ENCODE peak calls at places on chromosomes 2 and 18, in seven cellular contexts. One of them, this sample, is unnamed.

GRCh38 chr2:17035010-17035409 is 369.4 kb upstream of the CYRIA start:
- DNase-seq in H54: no peak
- DNase-seq in stomach: no peak
- DNase-seq in HepG2: no peak
- DNase-seq in spleen: no peak
- DNase-seq in tibial nerve: no peak
- DNase-seq in adrenal gland: no peak
- DNase-seq in this sample: no peak

GRCh38 chr2:195316485-195316884 is 340.5 kb upstream of the SLC39A10 start:
- DNase-seq in H54: no peak
- DNase-seq in stomach: no peak
- DNase-seq in HepG2: no peak
- DNase-seq in spleen: no peak
- DNase-seq in tibial nerve: no peak
- DNase-seq in adrenal gland: no peak
- DNase-seq in this sample: no peak

GRCh38 chr2:214808481-214808931 is 977 bp downstream of the BARD1 start:
- DNase-seq in H54: no peak
- DNase-seq in stomach: no peak
- DNase-seq in HepG2: no peak
- DNase-seq in spleen: no peak
- DNase-seq in tibial nerve: no peak
- DNase-seq in adrenal gland: no peak
- DNase-seq in this sample: peak; percentile 57

GRCh38 chr18:3261393-3262233 is at the start of gene MYL12B:
- DNase-seq in H54: peak; percentile 49
- DNase-seq in stomach: peak; percentile 84
- DNase-seq in HepG2: peak; percentile 72
- DNase-seq in spleen: peak; percentile 96
- DNase-seq in tibial nerve: peak; percentile 70
- DNase-seq in adrenal gland: peak; percentile 82
- DNase-seq in this sample: peak; percentile 95

GRCh38 chr2:150042844-150043503 is 444.5 kb downstream of the RND3 start:
- DNase-seq in H54: no peak
- DNase-seq in stomach: no peak
- DNase-seq in HepG2: no peak
- DNase-seq in spleen: no peak
- DNase-seq in tibial nerve: no peak
- DNase-seq in adrenal gland: no peak
- DNase-seq in this sample: no peak

GRCh38 chr2:240881913-240882312 is 13.3 kb downstream of the AGXT start:
- DNase-seq in H54: no peak
- DNase-seq in stomach: no peak
- DNase-seq in HepG2: no peak
- DNase-seq in spleen: peak; percentile 14
- DNase-seq in tibial nerve: no peak
- DNase-seq in adrenal gland: no peak
- DNase-seq in this sample: no peak

GRCh38 chr2:119859528-119859927 is 99.8 kb downstream of the PTPN4 start:
- DNase-seq in H54: no peak
- DNase-seq in stomach: no peak
- DNase-seq in HepG2: no peak
- DNase-seq in spleen: no peak
- DNase-seq in tibial nerve: no peak
- DNase-seq in adrenal gland: no peak
- DNase-seq in this sample: no peak

GRCh38 chr2:158518083-158518482 is 61.3 kb downstream of the PKP4 start:
- DNase-seq in H54: no peak
- DNase-seq in stomach: no peak
- DNase-seq in HepG2: no peak
- DNase-seq in spleen: no peak
- DNase-seq in tibial nerve: no peak
- DNase-seq in adrenal gland: no peak
- DNase-seq in this sample: no peak

GRCh38 chr2:226207671-226208070 is 591.9 kb downstream of the IRS1 start:
- DNase-seq in H54: no peak
- DNase-seq in stomach: no peak
- DNase-seq in HepG2: no peak
- DNase-seq in spleen: no peak
- DNase-seq in tibial nerve: no peak
- DNase-seq in adrenal gland: peak; percentile 39
- DNase-seq in this sample: no peak

GRCh38 chr2:46032996-46033395 is 264.2 kb upstream of the EPAS1 start:
- DNase-seq in H54: no peak
- DNase-seq in stomach: no peak
- DNase-seq in HepG2: peak; percentile 70
- DNase-seq in spleen: no peak
- DNase-seq in tibial nerve: no peak
- DNase-seq in adrenal gland: no peak
- DNase-seq in this sample: no peak

GRCh38 chr2:75523313-75524275 is 37.1 kb downstream of the EVA1A start:
- DNase-seq in H54: peak; percentile 39
- DNase-seq in stomach: no peak
- DNase-seq in HepG2: peak; percentile 100
- DNase-seq in spleen: no peak
- DNase-seq in tibial nerve: no peak
- DNase-seq in adrenal gland: no peak
- DNase-seq in this sample: no peak

GRCh38 chr2:23806665-23807064 is 120.3 kb downstream of the ATAD2B start:
- DNase-seq in H54: no peak
- DNase-seq in stomach: no peak
- DNase-seq in HepG2: no peak
- DNase-seq in spleen: no peak
- DNase-seq in tibial nerve: no peak
- DNase-seq in adrenal gland: no peak
- DNase-seq in this sample: no peak

GRCh38 chr2:69988086-69988635 is 26.7 kb upstream of the ASPRV1 start:
- DNase-seq in H54: no peak
- DNase-seq in stomach: no peak
- DNase-seq in HepG2: no peak
- DNase-seq in spleen: no peak
- DNase-seq in tibial nerve: no peak
- DNase-seq in adrenal gland: no peak
- DNase-seq in this sample: no peak

GRCh38 chr2:98578231-98578630 is 30.1 kb downstream of the COA5 start:
- DNase-seq in H54: no peak
- DNase-seq in stomach: no peak
- DNase-seq in HepG2: no peak
- DNase-seq in spleen: no peak
- DNase-seq in tibial nerve: no peak
- DNase-seq in adrenal gland: no peak
- DNase-seq in this sample: no peak

GRCh38 chr2:231360401-231360800 is 35.1 kb upstream of the B3GNT7 start:
- DNase-seq in H54: no peak
- DNase-seq in stomach: peak; percentile 55
- DNase-seq in HepG2: no peak
- DNase-seq in spleen: no peak
- DNase-seq in tibial nerve: no peak
- DNase-seq in adrenal gland: no peak
- DNase-seq in this sample: no peak

GRCh38 chr2:75573145-75573878 is 12.6 kb upstream of the EVA1A start:
- DNase-seq in H54: no peak
- DNase-seq in stomach: no peak
- DNase-seq in HepG2: no peak
- DNase-seq in spleen: no peak
- DNase-seq in tibial nerve: no peak
- DNase-seq in adrenal gland: no peak
- DNase-seq in this sample: no peak

GRCh38 chr18:79424880-79425572 is 29.3 kb downstream of the NFATC1 start:
- DNase-seq in H54: no peak
- DNase-seq in stomach: no peak
- DNase-seq in HepG2: no peak
- DNase-seq in spleen: peak; percentile 62
- DNase-seq in tibial nerve: no peak
- DNase-seq in adrenal gland: no peak
- DNase-seq in this sample: no peak

GRCh38 chr2:26536371-26537068 is 58.6 kb upstream of the OTOF start:
- DNase-seq in H54: no peak
- DNase-seq in stomach: no peak
- DNase-seq in HepG2: no peak
- DNase-seq in spleen: peak; percentile 66
- DNase-seq in tibial nerve: no peak
- DNase-seq in adrenal gland: no peak
- DNase-seq in this sample: no peak

GRCh38 chr2:29293830-29294438 is 178.7 kb downstream of the CLIP4 start:
- DNase-seq in H54: peak; percentile 33
- DNase-seq in stomach: no peak
- DNase-seq in HepG2: peak; percentile 19
- DNase-seq in spleen: no peak
- DNase-seq in tibial nerve: peak; percentile 14
- DNase-seq in adrenal gland: peak; percentile 42
- DNase-seq in this sample: peak; percentile 26

GRCh38 chr18:62436636-62437519 is 85.9 kb upstream of the ZCCHC2 start:
- DNase-seq in H54: no peak
- DNase-seq in stomach: peak; percentile 68
- DNase-seq in HepG2: no peak
- DNase-seq in spleen: peak; percentile 81
- DNase-seq in tibial nerve: peak; percentile 92
- DNase-seq in adrenal gland: peak; percentile 95
- DNase-seq in this sample: no peak

DNA sequence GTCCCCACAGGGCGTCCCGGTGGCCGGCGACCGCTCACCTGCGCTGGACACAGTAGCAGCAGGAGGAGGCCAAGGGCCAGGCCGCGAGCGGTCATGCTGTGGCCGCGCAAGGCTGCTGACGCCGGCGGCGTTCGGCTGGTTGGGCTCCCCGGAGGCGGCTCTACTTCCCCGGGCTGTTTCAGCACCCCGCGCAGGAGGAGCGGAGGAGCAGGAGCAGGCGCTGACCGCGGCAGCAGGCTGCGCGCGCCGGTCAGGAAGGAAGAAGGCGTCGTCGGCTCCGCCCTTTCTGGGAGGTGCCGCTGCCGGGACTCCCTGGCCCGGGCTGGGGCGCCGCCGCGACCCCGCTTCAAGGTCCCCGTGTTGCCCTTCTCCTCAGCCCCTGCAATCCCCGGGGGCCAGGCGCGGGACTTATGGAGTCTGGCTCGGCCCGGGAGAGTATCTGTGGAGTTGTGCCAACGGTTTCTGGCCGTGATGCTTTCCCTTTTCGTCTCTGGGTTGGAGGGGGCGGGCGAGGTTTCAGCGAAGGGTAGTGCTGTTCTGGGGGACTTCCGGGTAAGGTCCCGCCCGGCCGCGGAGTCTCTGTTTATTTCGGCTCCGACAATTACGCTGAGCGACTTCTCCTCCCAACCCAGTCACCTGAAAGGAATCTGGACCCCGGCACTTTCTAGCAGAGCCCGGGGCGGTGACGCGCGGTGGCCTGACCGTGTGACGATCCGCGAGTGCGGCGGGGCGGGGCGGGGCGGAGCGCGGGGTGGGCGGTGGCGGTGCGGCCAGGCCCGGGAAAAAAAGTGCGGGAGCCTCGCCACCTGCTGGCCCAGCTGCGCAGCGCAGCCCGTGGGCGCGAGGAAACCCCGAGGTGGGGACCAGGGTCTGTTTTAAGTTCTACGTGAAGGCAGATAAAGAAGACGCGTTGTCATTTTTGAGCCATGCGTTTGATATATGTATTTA is at the start of gene NPC1:
- DNase-seq in H54: peak; percentile 54
- DNase-seq in stomach: peak; percentile 96
- DNase-seq in HepG2: peak; percentile 94
- DNase-seq in spleen: peak; percentile 99
- DNase-seq in tibial nerve: peak; percentile 84
- DNase-seq in adrenal gland: peak; percentile 96
- DNase-seq in this sample: peak; percentile 94
- TF ChIP-seq POLR2A in H54: peak; percentile 69
- TF ChIP-seq POLR2A in stomach: no peak
- TF ChIP-seq POLR2A in HepG2: peak; percentile 72
- TF ChIP-seq POLR2A in spleen: peak; percentile 25
- TF ChIP-seq POLR2A in tibial nerve: peak; percentile 91
- TF ChIP-seq POLR2A in adrenal gland: peak; percentile 77
- TF ChIP-seq POLR2A in this sample: peak; percentile 97

GRCh38 chr2:9378433-9379371 is 44.6 kb downstream of the ITGB1BP1 start:
- DNase-seq in H54: peak; percentile 84
- DNase-seq in stomach: no peak
- DNase-seq in HepG2: no peak
- DNase-seq in spleen: no peak
- DNase-seq in tibial nerve: peak; percentile 76
- DNase-seq in adrenal gland: peak; percentile 63
- DNase-seq in this sample: no peak

GRCh38 chr2:9377461-9378097 is 45.7 kb downstream of the ITGB1BP1 start:
- DNase-seq in H54: no peak
- DNase-seq in stomach: no peak
- DNase-seq in HepG2: no peak
- DNase-seq in spleen: no peak
- DNase-seq in tibial nerve: no peak
- DNase-seq in adrenal gland: no peak
- DNase-seq in this sample: no peak

GRCh38 chr2:9373505-9373904 is 49.8 kb downstream of the ITGB1BP1 start:
- DNase-seq in H54: no peak
- DNase-seq in stomach: peak; percentile 41
- DNase-seq in HepG2: no peak
- DNase-seq in spleen: no peak
- DNase-seq in tibial nerve: no peak
- DNase-seq in adrenal gland: no peak
- DNase-seq in this sample: no peak

GRCh38 chr2:9374071-9374730 is 49.1 kb downstream of the ITGB1BP1 start:
- DNase-seq in H54: no peak
- DNase-seq in stomach: no peak
- DNase-seq in HepG2: peak; percentile 58
- DNase-seq in spleen: no peak
- DNase-seq in tibial nerve: no peak
- DNase-seq in adrenal gland: no peak
- DNase-seq in this sample: no peak

GRCh38 chr2:9375857-9376428 is 47.4 kb downstream of the ITGB1BP1 start:
- DNase-seq in H54: no peak
- DNase-seq in stomach: no peak
- DNase-seq in HepG2: no peak
- DNase-seq in spleen: no peak
- DNase-seq in tibial nerve: no peak
- DNase-seq in adrenal gland: no peak
- DNase-seq in this sample: no peak
- TF ChIP-seq POLR2A in H54: no peak
- TF ChIP-seq POLR2A in stomach: no peak
- TF ChIP-seq POLR2A in HepG2: no peak
- TF ChIP-seq POLR2A in spleen: no peak
- TF ChIP-seq POLR2A in tibial nerve: no peak
- TF ChIP-seq POLR2A in adrenal gland: no peak
- TF ChIP-seq POLR2A in this sample: no peak

DNA sequence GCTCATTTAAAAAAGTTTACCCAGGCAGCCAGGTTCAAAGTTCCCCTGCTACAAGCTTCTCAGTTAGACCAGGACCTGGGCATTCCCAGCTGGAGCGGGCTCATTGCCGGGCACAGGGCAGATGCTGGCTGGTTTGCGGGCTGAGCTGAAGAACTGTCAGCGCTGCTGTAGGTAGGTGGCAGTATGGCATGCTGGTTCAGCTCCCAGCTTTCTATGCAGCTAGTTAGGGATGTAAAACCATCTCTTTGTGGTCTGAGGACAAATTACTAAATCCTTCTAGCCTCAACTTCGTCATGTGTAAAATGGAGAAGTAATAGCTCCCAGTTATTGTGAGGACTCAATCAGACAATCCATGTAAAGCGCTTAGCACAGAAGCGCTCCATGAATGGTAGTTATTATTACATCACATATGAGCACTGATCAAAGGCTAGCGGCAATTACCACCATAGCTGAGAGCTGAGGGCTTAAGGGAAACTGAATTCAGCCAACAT is 2.4 kb upstream of the LDLRAD4 start:
- DNase-seq in H54: peak; percentile 51
- DNase-seq in stomach: peak; percentile 81
- DNase-seq in HepG2: peak; percentile 66
- DNase-seq in spleen: no peak
- DNase-seq in tibial nerve: no peak
- DNase-seq in adrenal gland: peak; percentile 82
- DNase-seq in this sample: peak; percentile 42
- TF ChIP-seq POLR2A in H54: no peak
- TF ChIP-seq POLR2A in stomach: no peak
- TF ChIP-seq POLR2A in HepG2: no peak
- TF ChIP-seq POLR2A in spleen: no peak
- TF ChIP-seq POLR2A in tibial nerve: no peak
- TF ChIP-seq POLR2A in adrenal gland: no peak
- TF ChIP-seq POLR2A in this sample: no peak

GRCh38 chr2:10122500-10123280 is at the start of gene RRM2:
- DNase-seq in H54: peak; percentile 86
- DNase-seq in stomach: peak; percentile 93
- DNase-seq in HepG2: peak; percentile 95
- DNase-seq in spleen: peak; percentile 94
- DNase-seq in tibial nerve: peak; percentile 85
- DNase-seq in adrenal gland: peak; percentile 95
- DNase-seq in this sample: peak; percentile 97
- TF ChIP-seq POLR2A in H54: peak; percentile 98
- TF ChIP-seq POLR2A in stomach: no peak
- TF ChIP-seq POLR2A in HepG2: peak; percentile 99
- TF ChIP-seq POLR2A in spleen: no peak
- TF ChIP-seq POLR2A in tibial nerve: no peak
- TF ChIP-seq POLR2A in adrenal gland: no peak
- TF ChIP-seq POLR2A in this sample: peak; percentile 97

This sample was measured in erythroblast.